ENCODE peak calls at places on chromosomes 13 and 19, in four cellular contexts. R is H1, N is GM23248, G is AG04450. Q is an unnamed sample.

GRCh38 chr13:60351326-60351725 is 45.7 kb upstream of the TDRD3 start:
- DNase-seq in R (no peak), G (peak), N (peak), Q (peak)

GRCh38 chr19:18894254-18895037 is 1.5 kb downstream of the CERS1 start:
- DNase-seq in R (peak), G (no peak), N (peak), Q (no peak)

GRCh38 chr13:111344471-111345191 is 24.2 kb downstream of the TEX29 start:
- DNase-seq in R (peak), N (peak), G (peak), Q (peak)

GRCh38 chr13:113087923-113088690 is 17.5 kb upstream of the F7 start:
- DNase-seq in R (no peak), G (no peak), N (no peak), Q (no peak)

GRCh38 chr13:95067303-95067702 is 233.9 kb downstream of the ABCC4 start:
- DNase-seq in N (peak), R (no peak), G (no peak), Q (no peak)

GRCh38 chr19:4061683-4062575 is 4.8 kb downstream of the ZBTB7A start:
- DNase-seq in G (no peak), R (no peak), N (peak), Q (no peak)

GRCh38 chr19:28465317-28466086 is 747.4 kb downstream of the UQCRFS1 start:
- DNase-seq in R (no peak), N (peak), G (no peak), Q (no peak)

GRCh38 chr13:109180905-109181425 is 551.6 kb downstream of the MYO16 start:
- DNase-seq in G (peak), R (no peak), N (peak), Q (peak)

GRCh38 chr13:21852043-21852442 is 181.2 kb downstream of the FGF9 start:
- DNase-seq in G (no peak), N (peak), R (no peak), Q (no peak)

GRCh38 chr13:45339867-45340266 is 1.1 kb downstream of the TPT1 start:
- DNase-seq in G (no peak), R (no peak), N (peak), Q (no peak)

GRCh38 chr19:41906916-41907680 is 21.2 kb downstream of the ERFL start:
- DNase-seq in N (no peak), G (no peak), R (no peak), Q (no peak)

GRCh38 chr13:20431687-20432384 is 93.8 kb downstream of the CRYL1 start:
- DNase-seq in R (no peak), G (no peak), N (no peak), Q (no peak)

GRCh38 chr13:32733685-32734084 is 147.4 kb downstream of the PDS5B start:
- DNase-seq in G (no peak), R (no peak), N (no peak), Q (no peak)

GRCh38 chr13:29993716-29994488 is 143.5 kb upstream of the UBL3 start:
- DNase-seq in R (no peak), N (peak), G (peak), Q (peak)

GRCh38 chr19:46180701-46181385 is 32.8 kb downstream of the IGFL2 start:
- DNase-seq in R (no peak), N (peak), G (no peak), Q (no peak)

GRCh38 chr19:45119582-45119981 is 26.6 kb downstream of the PPP1R37 start:
- DNase-seq in N (no peak), G (no peak), R (no peak), Q (no peak)

GRCh38 chr13:101915333-101915732 is 462.9 kb downstream of the ITGBL1 start:
- DNase-seq in G (no peak), R (no peak), N (no peak), Q (no peak)

GRCh38 chr19:40737102-40737644 is 13.1 kb downstream of the ACTMAP start:
- DNase-seq in G (no peak), R (no peak), N (no peak), Q (no peak)

GRCh38 chr13:44302948-44303575 is 70.6 kb upstream of the SERP2 start:
- DNase-seq in G (no peak), R (no peak), N (no peak), Q (no peak)

GRCh38 chr13:39100996-39101751 is 62.9 kb downstream of the NHLRC3 start:
- DNase-seq in N (no peak), R (no peak), G (no peak), Q (no peak)

GRCh38 chr13:41610426-41610825 is 153.1 kb downstream of the RGCC start:
- DNase-seq in G (peak), R (no peak), N (peak), Q (peak)

GRCh38 chr13:49098198-49098597 is 121.9 kb upstream of the MLNR start:
- DNase-seq in R (no peak), G (peak), N (peak), Q (peak)

GRCh38 chr13:69935043-69935442 is 172.6 kb upstream of the ATXN8OS start:
- DNase-seq in N (no peak), G (no peak), R (no peak), Q (no peak)

GRCh38 chr19:46634656-46635218 is 1.3 kb downstream of the GNG8 start:
- DNase-seq in G (no peak), N (no peak), R (no peak), Q (no peak)

GRCh38 chr19:45351401-45351952 is 10.9 kb downstream of the KLC3 start:
- DNase-seq in N (no peak), G (no peak), R (no peak), Q (no peak)

DNA sequence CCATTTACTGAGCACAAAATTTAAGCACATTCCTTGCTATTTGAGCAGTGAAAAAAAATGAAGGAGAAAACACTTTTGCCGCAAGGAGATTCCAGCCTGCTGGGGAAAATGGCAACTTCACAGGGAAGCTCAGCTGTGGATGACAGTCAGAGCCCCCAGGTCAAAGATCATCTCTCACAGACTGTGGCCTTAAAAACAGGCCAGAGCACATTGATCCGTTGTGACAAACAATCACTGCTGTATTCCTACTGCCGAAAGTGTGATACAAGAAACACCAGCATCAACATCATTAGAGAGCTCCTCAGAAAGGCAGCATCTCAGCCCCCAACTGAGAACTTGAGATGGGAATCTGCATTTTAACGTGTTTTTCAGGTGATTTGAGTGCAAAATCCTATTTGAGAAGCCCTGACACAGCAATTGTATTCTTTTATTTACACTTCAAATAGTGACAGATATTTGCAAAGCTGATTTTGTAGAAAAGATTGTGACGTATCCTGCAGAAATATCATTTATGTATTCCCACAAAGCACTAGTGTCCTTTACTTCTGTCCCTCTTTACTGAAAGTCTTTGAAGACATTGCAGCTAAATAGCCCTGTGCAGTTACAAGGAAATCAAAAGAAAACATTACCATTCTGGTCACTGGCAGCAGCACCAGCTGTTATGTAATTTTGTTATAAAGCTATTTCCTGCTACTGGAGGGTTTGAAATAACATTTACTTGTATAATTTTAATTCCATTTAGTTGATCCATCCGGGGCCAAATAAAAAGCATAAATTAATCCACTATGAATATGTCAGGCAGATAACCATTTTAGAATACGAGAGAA is 652.0 kb downstream of the LIG4 start:
- DNase-seq in G (no peak), N (no peak), R (no peak), Q (no peak)
- H3K4me3 ChIP-seq in G (no peak), N (no peak), R (no peak), Q (no peak)

DNA sequence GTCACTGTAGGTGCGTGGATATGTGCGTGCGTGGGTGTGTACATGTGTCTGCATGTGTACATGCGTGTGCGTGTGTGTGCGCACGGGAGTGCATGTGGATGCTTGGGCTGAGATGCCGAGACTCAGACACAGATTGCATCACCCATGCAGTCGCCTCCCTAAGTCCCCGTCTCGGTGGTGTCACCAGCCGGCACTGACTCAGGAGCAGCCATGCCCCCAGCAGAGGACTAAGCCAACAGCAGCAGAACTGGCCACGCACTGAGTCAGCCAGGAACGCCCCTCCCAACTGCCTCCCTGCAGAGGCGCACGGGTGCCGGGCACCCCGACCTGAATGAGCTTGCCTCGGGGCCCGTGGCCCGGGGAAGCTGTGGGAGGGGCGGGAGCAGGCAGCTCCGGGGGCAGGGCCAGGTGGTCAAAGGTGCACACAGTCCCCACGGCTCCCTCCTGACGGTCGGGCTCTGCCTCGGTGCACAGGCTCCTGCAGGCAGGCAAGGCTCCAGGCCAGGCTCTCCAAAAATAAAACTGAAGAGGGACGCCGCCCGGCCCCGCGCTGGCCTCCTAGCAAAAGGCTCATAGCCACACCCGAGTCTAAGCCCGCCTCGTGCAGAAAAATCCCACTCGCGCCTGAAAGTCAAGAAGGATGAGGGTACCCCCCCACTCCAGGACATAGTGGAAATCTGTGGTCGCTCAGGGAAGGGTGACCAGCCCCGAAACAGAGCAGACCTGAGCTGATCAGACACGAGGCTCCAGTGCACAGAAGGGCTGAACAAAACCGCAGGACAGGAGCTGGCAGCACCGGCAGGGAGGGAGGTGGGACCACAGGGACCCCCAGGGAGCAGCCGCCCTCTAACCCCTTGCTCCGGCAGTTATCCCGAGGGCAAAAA is 49.2 kb downstream of the GADD45B start:
- DNase-seq in N (peak), G (no peak), R (no peak), Q (no peak)
- H3K4me3 ChIP-seq in N (peak), G (no peak), R (no peak), Q (no peak)

DNA sequence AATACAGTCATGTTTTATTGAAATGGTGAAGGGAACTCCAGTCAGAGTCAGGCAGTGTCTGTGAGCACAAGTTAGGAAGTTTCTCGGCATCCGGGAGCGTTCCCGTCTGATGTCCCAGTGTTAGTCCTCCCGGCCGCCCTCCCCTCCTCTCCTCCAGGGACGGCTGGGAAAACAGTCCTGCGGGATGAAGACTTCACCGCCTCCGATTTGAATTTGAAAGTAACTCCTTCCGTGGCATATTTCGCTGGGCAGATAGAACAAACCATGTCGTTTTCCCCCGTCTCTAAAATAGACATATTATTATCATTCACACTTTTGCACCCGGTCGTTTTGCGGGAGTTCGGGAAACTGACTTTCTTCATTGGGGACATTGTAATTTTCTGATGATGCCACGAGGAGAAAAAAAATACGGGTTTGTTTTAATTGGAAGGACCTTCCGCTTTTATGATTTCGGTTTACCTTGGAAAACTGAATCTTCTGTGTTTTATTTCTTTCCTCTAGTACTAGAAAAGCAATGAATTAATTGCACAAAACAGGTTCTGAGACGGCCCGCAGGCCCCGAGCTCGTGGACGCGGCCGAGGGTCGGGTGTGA is 76.6 kb downstream of the ZIC5 start:
- DNase-seq in G (no peak), N (peak), R (no peak), Q (no peak)
- H3K4me3 ChIP-seq in G (peak), N (peak), R (peak), Q (peak)

GRCh38 chr19:11538232-11539036 is at the start of gene CNN1:
- DNase-seq in G (peak), N (peak), R (peak), Q (no peak)
- H3K4me3 ChIP-seq in G (peak), N (peak), R (peak), Q (peak)

DNA sequence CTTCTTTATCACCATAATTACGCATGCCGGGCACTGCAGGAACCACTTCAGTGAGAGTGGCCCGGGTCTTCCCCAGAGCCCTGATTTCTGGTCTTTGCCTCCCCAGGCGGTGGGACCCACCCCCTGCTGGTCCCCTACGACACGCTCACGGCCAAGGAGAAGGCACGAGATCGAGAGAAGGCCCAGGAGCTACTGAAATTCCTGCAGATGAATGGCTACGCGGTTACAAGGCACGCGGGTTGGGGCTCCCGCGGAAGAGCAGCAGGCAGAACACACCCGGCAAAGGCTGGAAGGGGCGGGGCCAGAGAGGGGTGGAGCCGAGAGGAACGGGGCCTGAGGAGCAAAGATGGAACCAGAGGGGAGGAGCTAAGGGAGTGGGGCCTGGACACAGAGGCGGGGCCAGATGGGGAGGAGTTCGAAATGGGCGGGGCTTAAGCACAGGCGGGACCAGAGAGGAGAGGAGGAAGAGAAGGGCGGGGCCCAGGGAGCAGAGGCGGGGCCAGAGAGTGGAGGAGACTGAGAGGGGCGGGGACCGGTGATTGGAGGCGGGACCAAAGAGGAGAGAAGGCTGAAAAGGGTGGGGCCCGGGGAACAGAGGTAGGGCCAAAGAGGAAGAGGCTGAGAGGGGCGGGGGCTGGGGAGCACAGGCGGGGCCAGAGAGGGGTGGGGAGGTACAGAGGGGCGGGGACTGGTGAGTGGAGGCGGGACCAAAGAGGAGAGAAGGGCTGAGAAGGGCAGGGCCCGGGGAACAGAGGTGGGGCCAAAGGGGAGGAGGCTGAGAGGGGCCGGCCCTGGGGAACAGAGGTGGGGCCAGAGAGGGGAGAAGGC is 73.4 kb downstream of the RYR1 start:
- DNase-seq in N (peak), G (no peak), R (peak), Q (no peak)
- H3K4me3 ChIP-seq in N (no peak), G (no peak), R (no peak), Q (no peak)

GRCh38 chr13:114097504-114097892 is 34.9 kb downstream of the RASA3 start:
- DNase-seq in R (no peak), N (no peak), G (no peak), Q (no peak)

GRCh38 chr13:114100446-114101320 is 31.7 kb downstream of the RASA3 start:
- DNase-seq in G (no peak), N (peak), R (no peak), Q (no peak)

GRCh38 chr13:114099918-114100445 is 32.4 kb downstream of the RASA3 start:
- DNase-seq in G (no peak), N (peak), R (peak), Q (no peak)

GRCh38 chr13:114097893-114098688 is 34.3 kb downstream of the RASA3 start:
- DNase-seq in G (no peak), N (no peak), R (no peak), Q (no peak)

GRCh38 chr13:114099191-114099590 is 33.2 kb downstream of the RASA3 start:
- DNase-seq in N (peak), R (no peak), G (peak), Q (peak)
- H3K4me3 ChIP-seq in N (no peak), R (no peak), G (no peak), Q (no peak)

Q was measured in AG04449.